ENCODE peak calls at places on chromosome 2, in seven cellular contexts. O, Q, E, N, I, G and K are unnamed samples. For H3K27me3, the result is how much of the 10 kb centered on the place peaks cover.

GRCh38 chr2:147325955-147326354 is 518.9 kb upstream of the ACVR2A start:
- DNase-seq in I (no peak), O (no peak), G (no peak), Q (no peak), N (no peak), E (no peak), K (no peak)

GRCh38 chr2:234022424-234022823 is 28.1 kb upstream of the SPP2 start:
- DNase-seq in O (no peak), Q (no peak), N (no peak), I (no peak), G (no peak), E (no peak), K (no peak)

GRCh38 chr2:196961889-196962288 is 35.4 kb upstream of the PGAP1 start:
- DNase-seq in O (no peak), I (no peak), Q (no peak), E (no peak), N (no peak), G (no peak), K (no peak)

GRCh38 chr2:172250801-172251200 is 148.1 kb upstream of the DLX2 start:
- DNase-seq in G (peak), O (no peak), I (no peak), N (no peak), E (no peak), Q (no peak), K (no peak)

GRCh38 chr2:55581875-55582547 is 35.4 kb downstream of the PPP4R3B start:
- DNase-seq in E (peak), G (no peak), N (no peak), O (no peak), Q (no peak), I (no peak), K (no peak)

GRCh38 chr2:11891591-11891990 is 145.2 kb downstream of the LPIN1 start:
- DNase-seq in E (no peak), N (no peak), Q (no peak), G (no peak), I (no peak), O (no peak), K (no peak)

GRCh38 chr2:6724572-6725140 is 141.1 kb downstream of the CMPK2 start:
- DNase-seq in E (no peak), Q (no peak), N (no peak), I (no peak), G (no peak), O (no peak), K (no peak)

GRCh38 chr2:72153026-72153791 is 5.5 kb upstream of the CYP26B1 start:
- DNase-seq in I (peak), N (no peak), E (no peak), O (no peak), Q (peak), G (no peak), K (no peak)

GRCh38 chr2:10071176-10071575 is 9.0 kb downstream of the CYS1 start:
- DNase-seq in N (no peak), I (no peak), O (peak), E (no peak), G (no peak), Q (no peak), K (no peak)

GRCh38 chr2:127143851-127144782 is 37.2 kb upstream of the BIN1 start:
- DNase-seq in N (no peak), Q (peak), O (no peak), E (peak), I (no peak), G (no peak), K (no peak)

GRCh38 chr2:16123881-16124780 is 183.8 kb downstream of the MYCN start:
- DNase-seq in I (peak), E (no peak), N (no peak), O (peak), Q (peak), G (no peak), K (peak)

GRCh38 chr2:88227446-88227845 is 57.3 kb downstream of the THNSL2 start:
- DNase-seq in O (no peak), E (no peak), I (no peak), Q (no peak), N (no peak), G (no peak), K (no peak)

GRCh38 chr2:48414196-48414595 is 115.8 kb upstream of the STON1 start:
- DNase-seq in O (no peak), G (no peak), I (no peak), E (no peak), N (no peak), Q (no peak), K (no peak)

GRCh38 chr2:110858135-110858737 is 125.9 kb downstream of the ACOXL start:
- DNase-seq in N (peak), I (no peak), E (no peak), G (peak), Q (no peak), O (no peak), K (no peak)

GRCh38 chr2:239285071-239285931 is 115.5 kb downstream of the HDAC4 start:
- DNase-seq in E (no peak), G (no peak), N (peak), I (no peak), O (no peak), Q (no peak), K (peak)

GRCh38 chr2:113138428-113139322 is 11.3 kb downstream of the IL1RN start:
- DNase-seq in Q (peak), N (no peak), E (peak), I (peak), G (peak), O (peak), K (peak)

GRCh38 chr2:121257476-121257831 is 27.5 kb downstream of the TFCP2L1 start:
- DNase-seq in G (no peak), O (no peak), I (no peak), N (no peak), Q (no peak), E (no peak), K (no peak)

GRCh38 chr2:23122681-23123080 is 262.3 kb upstream of the KLHL29 start:
- DNase-seq in Q (no peak), O (no peak), N (no peak), G (no peak), I (no peak), E (no peak), K (no peak)

GRCh38 chr2:205822578-205822977 is 140.3 kb downstream of the NRP2 start:
- DNase-seq in I (no peak), G (no peak), Q (no peak), E (peak), O (no peak), N (no peak), K (no peak)

GRCh38 chr2:96305979-96306308 is 598 bp upstream of the SNRNP200 start:
- DNase-seq in N (no peak), O (no peak), Q (no peak), I (peak), G (peak), E (no peak), K (no peak)

GRCh38 chr2:138902239-138902871 is 122.2 kb upstream of the NXPH2 start:
- DNase-seq in Q (no peak), I (no peak), G (no peak), N (no peak), O (no peak), E (no peak), K (no peak)

GRCh38 chr2:33291278-33292013 is 185.0 kb upstream of the RASGRP3 start:
- DNase-seq in N (no peak), E (peak), G (no peak), I (no peak), Q (no peak), O (peak), K (no peak)

GRCh38 chr2:101476605-101477208 is 1.8 kb upstream of the RFX8 start:
- DNase-seq in E (peak), Q (no peak), N (no peak), I (no peak), O (no peak), G (no peak), K (no peak)

DNA sequence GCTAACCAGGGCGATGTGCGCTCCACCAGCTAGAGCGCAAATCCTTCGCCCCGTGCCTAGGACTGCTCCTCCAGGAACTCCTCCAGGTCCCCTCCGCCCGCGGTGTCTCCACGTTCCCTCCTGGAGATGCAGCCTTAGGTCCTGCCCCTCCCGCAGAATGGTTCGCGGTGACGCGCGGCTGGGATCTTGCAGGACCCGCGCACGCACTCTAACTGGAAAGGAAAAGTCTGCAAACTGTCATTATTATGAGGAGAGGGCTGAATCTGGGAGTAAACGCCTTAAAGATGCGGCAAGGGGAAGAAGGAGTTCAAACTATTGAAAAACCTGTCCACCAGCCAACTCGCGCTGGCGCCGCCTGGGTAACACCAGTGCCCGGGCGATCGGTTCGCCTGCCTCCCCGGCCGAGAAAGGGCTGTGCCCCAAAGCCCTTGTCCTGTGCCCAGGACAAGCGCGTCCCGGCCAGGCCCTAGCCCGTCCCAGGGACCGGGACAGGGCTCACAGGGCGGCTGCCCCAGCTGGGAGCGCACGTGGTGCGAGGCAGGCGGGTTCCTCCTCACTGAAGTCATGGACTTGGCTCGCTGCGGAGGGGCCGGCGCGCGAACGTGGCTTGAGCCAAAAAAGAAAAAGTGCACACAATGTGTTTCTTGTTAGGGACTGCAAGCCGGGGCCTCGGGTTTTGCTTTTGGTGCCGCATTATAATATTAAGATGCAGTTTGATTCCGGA is 5.5 kb upstream of the ID2 start:
- DNase-seq in O (peak), Q (peak), N (no peak), G (peak), E (peak), I (peak), K (no peak)
- H3K27me3 ChIP-seq in O (under half), Q (under half), N (under half), G (half or more), E (under half), I (under half), K (under half)

GRCh38 chr2:53200072-53200471 is 567.5 kb upstream of the CHAC2 start:
- DNase-seq in O (no peak), I (no peak), Q (no peak), N (no peak), E (no peak), G (no peak), K (no peak)

DNA sequence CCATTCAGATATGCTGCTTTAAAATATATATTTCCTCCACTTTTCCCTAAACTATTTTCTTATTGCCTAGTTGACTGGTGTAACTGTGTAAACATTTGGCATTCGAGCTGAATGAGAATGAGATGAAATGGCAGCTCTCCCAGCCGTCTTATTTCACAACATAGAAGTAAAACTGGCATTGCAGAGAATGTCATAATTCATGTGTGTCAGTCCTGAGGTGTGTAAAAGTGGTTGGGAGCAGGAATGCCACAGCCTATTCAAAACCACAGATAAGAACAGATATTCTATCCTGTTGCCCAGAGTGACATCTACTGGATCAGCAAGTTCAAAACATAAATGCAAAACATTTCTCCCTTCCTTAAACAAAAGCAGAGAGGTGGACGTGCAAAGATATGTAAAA is 565.5 kb upstream of the CHAC2 start:
- DNase-seq in E (peak), I (no peak), O (peak), Q (peak), N (no peak), G (peak), K (no peak)
- TF ChIP-seq CTCF in E (peak), I (peak), O (peak), Q (no peak), N (no peak), G (peak), K (peak)

GRCh38 chr2:44956841-44957240 is 15.3 kb downstream of the SIX3 start:
- DNase-seq in O (no peak), N (no peak), G (no peak), Q (no peak), E (no peak), I (no peak), K (no peak)
- H3K27me3 ChIP-seq in O (half or more), N (half or more), G (half or more), Q (half or more), E (under half), I (under half), K (under half)

GRCh38 chr2:217510790-217511291 is 492.0 kb downstream of the TNS1 start:
- DNase-seq in I (peak), E (peak), N (peak), Q (peak), O (peak), G (peak), K (peak)
- TF ChIP-seq CTCF in I (peak), E (peak), N (peak), Q (peak), O (peak), G (peak), K (peak)

DNA sequence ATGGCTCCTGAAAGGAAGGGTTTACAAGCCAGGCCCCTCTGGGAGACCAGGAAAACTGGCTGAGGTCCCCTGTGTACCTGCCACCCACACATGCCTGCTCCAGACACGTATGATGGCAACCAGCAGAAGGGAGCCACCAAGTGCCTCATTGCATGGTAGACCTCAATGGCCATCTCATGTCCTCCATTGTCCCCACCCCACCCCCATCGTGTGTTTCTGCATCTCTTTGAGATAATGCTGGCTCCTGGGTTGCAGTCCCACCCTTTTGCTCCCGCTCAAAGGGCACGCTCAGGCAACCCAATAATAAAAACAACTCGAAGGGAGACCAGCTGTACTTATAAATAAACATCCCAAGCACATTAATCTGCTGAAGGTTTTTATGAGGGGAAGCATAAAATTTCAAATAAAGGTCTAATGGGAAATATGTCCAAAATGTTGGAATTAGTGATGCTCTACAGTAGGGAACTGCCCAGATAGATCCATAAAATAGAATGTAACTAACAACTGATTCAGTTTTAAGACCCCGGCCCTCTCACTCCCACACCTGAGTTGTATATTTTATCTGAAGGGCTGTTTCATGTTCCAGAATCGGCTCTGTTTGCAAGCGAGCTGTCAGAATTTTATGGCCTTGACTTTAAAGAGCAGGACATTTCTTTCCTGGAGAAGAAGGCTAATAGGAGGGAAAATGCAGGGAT is 103.9 kb downstream of the APOB start:
- DNase-seq in G (no peak), E (no peak), I (no peak), N (no peak), Q (no peak), O (no peak), K (no peak)
- H3K27me3 ChIP-seq in G (under half), E (under half), I (under half), N (under half), Q (under half), O (under half), K (under half)

DNA sequence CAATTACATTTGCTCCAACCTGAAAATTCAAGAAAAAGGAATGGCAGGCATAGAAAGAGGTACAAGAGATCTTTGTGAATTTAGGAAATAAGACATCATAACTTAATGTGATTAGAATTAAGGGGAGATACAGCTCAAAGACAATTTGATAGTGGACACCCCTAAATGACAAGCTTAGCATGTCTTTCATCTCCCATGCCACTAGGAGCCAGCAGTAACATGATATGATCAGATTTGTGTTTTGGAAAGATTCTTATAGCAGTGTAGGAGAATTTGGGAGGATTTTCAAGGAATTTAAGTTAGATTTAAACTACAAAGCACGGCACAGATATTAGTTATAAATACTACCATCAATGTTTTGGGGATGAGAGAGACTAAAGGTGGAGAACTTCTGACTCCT is 340.8 kb downstream of the RDH14 start:
- DNase-seq in N (no peak), G (no peak), O (no peak), Q (no peak), I (no peak), E (peak), K (no peak)
- TF ChIP-seq CTCF in N (no peak), G (no peak), O (no peak), Q (no peak), I (peak), E (peak), K (no peak)

DNA sequence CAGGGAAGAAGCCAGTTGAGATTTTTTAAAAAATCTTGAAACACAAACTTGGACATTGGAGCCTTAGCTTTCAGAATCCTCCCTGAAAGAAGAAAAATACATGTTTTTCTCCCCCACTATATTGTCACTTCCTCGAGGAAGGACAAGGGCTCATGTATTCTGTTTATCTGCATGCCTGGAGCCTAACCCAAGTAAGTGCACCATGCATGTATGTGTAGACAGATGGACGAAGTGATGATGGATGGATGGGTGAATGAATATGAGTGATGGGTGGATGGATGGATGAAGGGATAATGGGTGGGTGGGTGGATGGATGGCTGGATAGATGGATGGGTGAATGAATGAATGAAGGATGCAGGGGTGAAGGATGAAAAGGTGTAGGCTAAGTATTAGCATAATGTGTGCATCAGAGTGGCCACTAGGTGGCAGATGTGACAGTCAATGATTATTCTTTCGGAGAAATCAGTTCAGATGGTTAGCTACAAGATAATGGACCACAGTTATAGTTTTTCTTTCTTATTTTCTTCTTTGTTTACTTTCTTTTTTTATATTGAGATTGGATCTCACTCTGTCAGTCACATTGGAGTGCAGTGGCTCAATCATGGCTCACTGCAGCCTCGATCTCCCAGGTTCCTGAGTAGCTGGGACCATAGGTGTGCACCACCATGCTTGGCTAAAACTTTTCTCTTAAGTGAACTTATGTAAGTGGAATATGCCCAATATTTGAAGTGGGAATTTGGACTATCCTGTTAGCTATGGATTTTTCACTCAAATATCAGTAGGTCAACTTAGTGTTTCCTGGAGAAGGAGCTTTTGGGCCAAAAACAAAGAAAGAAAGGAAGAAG is 18.5 kb upstream of the CCDC93 start:
- DNase-seq in G (peak), O (peak), Q (peak), E (peak), N (peak), I (peak), K (peak)
- H3K27me3 ChIP-seq in G (under half), O (under half), Q (under half), E (under half), N (under half), I (under half), K (under half)

GRCh38 chr2:191050640-191050987 is 36.6 kb upstream of the STAT1 start:
- DNase-seq in O (peak), I (no peak), Q (no peak), E (peak), N (no peak), G (no peak), K (no peak)

GRCh38 chr2:191049728-191050639 is 36.0 kb upstream of the STAT1 start:
- DNase-seq in E (peak), I (no peak), N (no peak), O (peak), Q (peak), G (no peak), K (no peak)

GRCh38 chr2:191053256-191053655 is 39.3 kb upstream of the STAT1 start:
- DNase-seq in O (no peak), I (no peak), E (no peak), Q (no peak), G (no peak), N (no peak), K (no peak)

GRCh38 chr2:191051177-191051576 is 37.2 kb upstream of the STAT1 start:
- DNase-seq in O (no peak), E (peak), I (no peak), G (no peak), N (no peak), Q (no peak), K (no peak)

GRCh38 chr2:191051825-191052778 is 38.1 kb upstream of the STAT1 start:
- DNase-seq in N (no peak), I (peak), Q (peak), O (peak), G (peak), E (peak), K (no peak)
- TF ChIP-seq CTCF in N (peak), I (peak), Q (peak), O (peak), G (peak), E (peak), K (peak)

DNA sequence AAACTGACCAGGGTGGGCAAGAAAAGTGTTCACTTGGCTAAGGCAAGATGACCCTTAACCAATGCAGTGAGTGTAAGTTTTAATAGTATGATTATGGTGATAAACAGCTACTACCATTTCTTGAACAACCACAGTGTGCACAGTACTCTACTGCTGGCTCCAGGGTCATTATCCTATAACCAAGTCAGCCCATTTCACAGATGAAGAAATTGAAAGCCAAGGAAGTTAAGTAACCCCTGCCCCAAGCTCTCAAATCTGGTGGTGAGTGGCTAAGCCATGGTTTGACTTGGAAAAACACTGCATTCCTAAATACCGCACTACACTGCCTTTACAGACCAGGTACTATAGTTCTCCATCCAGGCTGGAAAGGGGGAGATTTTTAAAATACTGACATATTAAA is 5.7 kb downstream of the ZNF385B start:
- DNase-seq in E (no peak), N (no peak), O (no peak), G (no peak), Q (no peak), I (no peak), K (no peak)
- H3K27me3 ChIP-seq in E (under half), N (under half), O (under half), G (under half), Q (under half), I (under half), K (under half)